ENCODE peak calls at places on chromosomes 12 and 14, in four cellular contexts. X is GM12878, M is K562, F is endothelial cell of umbilical vein. N is an unnamed sample.

GRCh38 chr12:58583956-58584355 is 336.3 kb downstream of the LRIG3 start:
- DNase-seq in X (no peak), F (no peak), M (no peak), N (no peak)

GRCh38 chr12:4224211-4224878 is 49.2 kb upstream of the CCND2 start:
- DNase-seq in M (no peak), X (no peak), F (no peak), N (no peak)

GRCh38 chr14:37289688-37290087 is 92.0 kb downstream of the MIPOL1 start:
- DNase-seq in F (no peak), M (no peak), X (no peak), N (no peak)

GRCh38 chr12:126747530-126748149 is 1519.3 kb upstream of the TMEM132C start:
- DNase-seq in F (no peak), X (no peak), M (peak; percentile 82), N (no peak)

GRCh38 chr12:47900480-47901129 is 4.2 kb downstream of the VDR start:
- DNase-seq in F (no peak), X (no peak), M (no peak), N (no peak)

GRCh38 chr14:67187826-67188225 is 1.4 kb upstream of the GARIN2 start:
- DNase-seq in F (no peak), X (no peak), M (no peak), N (peak; percentile 86)

GRCh38 chr14:26896447-26896846 is 298.6 kb upstream of the NOVA1 start:
- DNase-seq in X (no peak), M (no peak), F (no peak), N (peak; percentile 3)

GRCh38 chr12:109820921-109821381 is 12.2 kb downstream of the TRPV4 start:
- DNase-seq in X (no peak), M (no peak), F (no peak), N (no peak)

GRCh38 chr12:121165316-121165715 is 32.6 kb downstream of the P2RX7 start:
- DNase-seq in X (no peak), M (no peak), F (no peak), N (no peak)

GRCh38 chr14:69525896-69526295 is 41.4 kb downstream of the PLEKHD1 start:
- DNase-seq in M (no peak), X (no peak), F (no peak), N (no peak)

GRCh38 chr12:100632445-100632892 is 59.0 kb downstream of the GAS2L3 start:
- DNase-seq in F (no peak), X (peak; percentile 4), M (no peak), N (no peak)

GRCh38 chr12:25436206-25436912 is 116.7 kb downstream of the LMNTD1 start:
- DNase-seq in F (peak; percentile 75), M (peak; percentile 60), X (peak; percentile 20), N (peak; percentile 89)

GRCh38 chr12:71947645-71948105 is 9.0 kb downstream of the TPH2 start:
- DNase-seq in X (no peak), F (no peak), M (no peak), N (peak; percentile 86)

GRCh38 chr14:23542261-23542660 is 9.3 kb downstream of the ZFHX2 start:
- DNase-seq in X (no peak), F (no peak), M (no peak), N (no peak)

GRCh38 chr12:19757317-19757877 is 318.1 kb downstream of the AEBP2 start:
- DNase-seq in F (peak; percentile 64), M (no peak), X (peak; percentile 5), N (peak; percentile 64)

GRCh38 chr12:88544991-88545684 is 35.1 kb downstream of the KITLG start:
- DNase-seq in F (no peak), M (no peak), X (no peak), N (peak; percentile 67)

GRCh38 chr12:23221066-23221465 is 596.1 kb downstream of the ETNK1 start:
- DNase-seq in X (no peak), M (peak; percentile 23), F (no peak), N (no peak)

GRCh38 chr12:19945559-19946485 is 422.5 kb upstream of the PDE3A start:
- DNase-seq in M (no peak), F (peak; percentile 44), X (no peak), N (peak; percentile 57)

GRCh38 chr14:71751264-71751663 is 181.0 kb upstream of the RGS6 start:
- DNase-seq in F (no peak), M (peak; percentile 52), X (no peak), N (peak; percentile 53)

GRCh38 chr12:55687746-55688145 is 20.0 kb downstream of the ITGA7 start:
- DNase-seq in X (no peak), F (no peak), M (no peak), N (no peak)

GRCh38 chr14:93150227-93151206 is 34.2 kb downstream of the MOAP1 start:
- DNase-seq in X (no peak), F (peak; percentile 18), M (no peak), N (no peak)

GRCh38 chr14:103916636-103917262 is 11.5 kb upstream of the TDRD9 start:
- DNase-seq in F (no peak), M (no peak), X (no peak), N (no peak)

GRCh38 chr12:4157122-4157521 is 116.4 kb upstream of the CCND2 start:
- DNase-seq in X (no peak), F (no peak), M (no peak), N (no peak)

GRCh38 chr14:28012629-28013415 is 753.8 kb upstream of the FOXG1 start:
- DNase-seq in X (no peak), F (no peak), M (no peak), N (no peak)

GRCh38 chr12:95532851-95533250 is 18.4 kb downstream of the USP44 start:
- DNase-seq in X (no peak), F (no peak), M (no peak), N (peak; percentile 53)

GRCh38 chr12:53586745-53587144 is 39.4 kb downstream of the ATF7 start:
- DNase-seq in X (no peak), F (no peak), M (no peak), N (peak; percentile 63)

GRCh38 chr12:29103539-29103974 is 45.5 kb upstream of the FAR2 start:
- DNase-seq in F (no peak), M (no peak), X (peak; percentile 75), N (no peak)

GRCh38 chr14:68703093-68703492 is 89.8 kb downstream of the ZFP36L1 start:
- DNase-seq in F (peak; percentile 58), X (no peak), M (peak; percentile 35), N (peak; percentile 81)

GRCh38 chr14:99067927-99068326 is 204.1 kb downstream of the BCL11B start:
- DNase-seq in M (no peak), X (no peak), F (no peak), N (no peak)

GRCh38 chr14:77707355-77707723 is 484 bp downstream of the ALKBH1 start:
- DNase-seq in F (peak; percentile 49), X (no peak), M (peak; percentile 31), N (peak; percentile 63)

GRCh38 chr14:22428681-22429315 is 160.2 kb downstream of the DAD1 start:
- DNase-seq in M (no peak), F (peak; percentile 78), X (no peak), N (peak; percentile 22)

GRCh38 chr12:89552376-89552775 is 26.5 kb upstream of the POC1B start:
- DNase-seq in X (no peak), F (peak; percentile 21), M (no peak), N (peak; percentile 45)

GRCh38 chr12:125577334-125577733 is 512.1 kb downstream of the AACS start:
- DNase-seq in X (no peak), F (no peak), M (no peak), N (no peak)

GRCh38 chr12:70367268-70368141 is 1.4 kb downstream of the KCNMB4 start:
- DNase-seq in F (peak; percentile 20), X (no peak), M (no peak), N (peak; percentile 11)

GRCh38 chr12:49783917-49784676 is 42.7 kb downstream of the TMBIM6 start:
- DNase-seq in F (peak; percentile 97), M (no peak), X (no peak), N (peak; percentile 89)

GRCh38 chr12:9851927-9852326 is 17.2 kb downstream of the CLEC2B start:
- DNase-seq in X (no peak), F (no peak), M (no peak), N (no peak)

GRCh38 chr14:73227812-73228781 is 9.2 kb upstream of the PAPLN start:
- DNase-seq in F (peak; percentile 96), M (peak; percentile 5), X (no peak), N (peak; percentile 95)

GRCh38 chr14:81727243-81727642 is 193.6 kb upstream of the SEL1L start:
- DNase-seq in M (no peak), F (no peak), X (no peak), N (no peak)

DNA sequence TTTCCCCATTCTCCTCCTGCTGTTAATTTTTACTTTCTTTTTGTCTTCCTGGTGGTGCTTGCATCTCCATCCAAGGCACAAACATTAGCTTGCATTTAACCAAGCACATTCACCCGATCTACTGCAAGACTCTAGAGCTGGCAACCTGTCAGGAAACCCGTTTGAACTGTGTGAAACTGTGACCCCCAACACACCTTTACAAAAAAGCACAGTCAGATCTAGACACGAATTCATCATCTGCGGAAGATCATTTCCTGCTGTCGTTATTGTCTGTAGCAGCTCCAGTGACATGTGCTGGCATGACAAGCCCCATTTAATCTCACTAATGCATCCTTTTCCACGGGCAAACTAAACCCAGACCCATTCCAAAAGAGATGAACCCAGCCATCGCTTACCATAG is 340.5 kb downstream of the VRK1 start:
- DNase-seq in X (no peak), M (no peak), F (no peak), N (no peak)
- H3K9ac ChIP-seq in X (no peak overlapping the region), M (no peak overlapping the region), F (no peak overlapping the region), N (no peak overlapping the region)

DNA sequence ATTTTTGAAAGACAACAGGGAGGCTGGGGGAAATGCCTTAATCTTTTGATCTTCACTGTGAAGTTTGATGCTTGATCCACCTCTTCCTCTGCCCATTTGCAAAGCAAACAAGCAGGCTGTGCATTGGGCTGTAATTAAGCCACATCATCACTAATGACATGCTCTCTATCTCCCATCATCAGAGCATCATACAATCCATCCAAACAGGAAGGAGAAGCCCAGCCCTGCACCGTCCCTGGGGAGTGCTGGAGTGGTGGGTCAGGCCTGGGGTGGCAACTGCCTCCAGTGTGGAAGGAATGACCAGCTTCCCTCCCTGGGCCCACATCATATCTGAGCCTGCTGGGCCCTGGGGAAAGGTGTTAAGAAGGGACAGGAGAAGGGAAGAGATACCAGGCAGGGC is 6.9 kb upstream of the KRT74 start:
- DNase-seq in M (no peak), X (no peak), F (no peak), N (no peak)
- TF ChIP-seq FOS in M (no peak), X (no peak), F (no peak), N (no peak)

GRCh38 chr12:2262449-2262848 is 209.7 kb downstream of the CACNA1C start:
- DNase-seq in F (no peak), X (no peak), M (no peak), N (no peak)

GRCh38 chr12:2266666-2267623 is 214.2 kb downstream of the CACNA1C start:
- DNase-seq in X (no peak), M (no peak), F (no peak), N (no peak)

GRCh38 chr12:2265461-2266167 is 212.8 kb downstream of the CACNA1C start:
- DNase-seq in X (no peak), M (no peak), F (no peak), N (no peak)

GRCh38 chr12:2263921-2264320 is 211.1 kb downstream of the CACNA1C start:
- DNase-seq in F (no peak), X (no peak), M (no peak), N (no peak)

GRCh38 chr12:2264622-2265306 is 212.0 kb downstream of the CACNA1C start:
- DNase-seq in M (no peak), X (no peak), F (no peak), N (peak; percentile 98)
- H3K9ac ChIP-seq in M (no peak overlapping the region), X (no peak overlapping the region), F (no peak overlapping the region), N (peak overlapping the region; percentile 39)

GRCh38 chr12:75825686-75826085 is 205.9 kb downstream of the PHLDA1 start:
- DNase-seq in F (no peak), M (no peak), X (no peak), N (peak; percentile 86)

GRCh38 chr12:75823475-75823874 is 208.1 kb downstream of the PHLDA1 start:
- DNase-seq in M (no peak), X (no peak), F (no peak), N (no peak)

GRCh38 chr12:75831413-75831812 is 200.2 kb downstream of the PHLDA1 start:
- DNase-seq in M (no peak), F (peak; percentile 52), X (no peak), N (peak; percentile 73)

GRCh38 chr12:75827061-75827460 is 204.5 kb downstream of the PHLDA1 start:
- DNase-seq in X (no peak), M (no peak), F (no peak), N (no peak)
- TF ChIP-seq FOS in X (no peak), M (no peak), F (no peak), N (no peak)